ENCODE peak calls at places on chromosomes 2 and 18, in four cellular contexts. Q is cardiac fibroblast, J is dermis microvascular lymphatic vessel endothelial cell, S is HFFc6. D is an unnamed sample.

GRCh38 chr2:96326564-96326963 is 1.4 kb downstream of the ITPRIPL1 start:
- DNase-seq in S (no peak), Q (no peak), J (no peak), D (no peak)

GRCh38 chr18:1663879-1664705 is 759.4 kb downstream of the ADCYAP1 start:
- DNase-seq in S (no peak), J (no peak), Q (peak; percentile 27), D (no peak)

GRCh38 chr18:26082475-26082874 is 7.9 kb downstream of the SS18 start:
- DNase-seq in Q (peak; percentile 69), S (peak; percentile 41), J (no peak), D (peak; percentile 65)

GRCh38 chr2:206004004-206004693 is 81.8 kb downstream of the INO80D start:
- DNase-seq in J (no peak), Q (peak; percentile 35), S (peak; percentile 12), D (no peak)

GRCh38 chr2:26905341-26906198 is 57.6 kb downstream of the DPYSL5 start:
- DNase-seq in Q (no peak), S (no peak), J (no peak), D (no peak)

GRCh38 chr18:1760901-1761300 is 810.4 kb downstream of the METTL4 start:
- DNase-seq in S (no peak), J (no peak), Q (no peak), D (peak; percentile 15)

GRCh38 chr18:77135339-77136075 is 2.9 kb upstream of the MBP start:
- DNase-seq in J (no peak), S (no peak), Q (no peak), D (no peak)

GRCh38 chr2:230068658-230069080 is at the start of gene SLC16A14:
- DNase-seq in S (no peak), J (no peak), Q (peak; percentile 62), D (peak; percentile 66)

GRCh38 chr2:160687629-160688028 is 194.0 kb upstream of the RBMS1 start:
- DNase-seq in S (no peak), Q (no peak), J (no peak), D (no peak)

GRCh38 chr2:202689898-202690297 is 55.1 kb downstream of the FAM117B start:
- DNase-seq in Q (no peak), S (no peak), J (no peak), D (no peak)

GRCh38 chr2:202337133-202337532 is 39.0 kb upstream of the BMPR2 start:
- DNase-seq in Q (peak; percentile 23), J (no peak), S (no peak), D (no peak)

GRCh38 chr2:128622916-128623620 is 304.4 kb upstream of the HS6ST1 start:
- DNase-seq in S (no peak), J (no peak), Q (peak; percentile 3), D (no peak)

GRCh38 chr2:129193961-129194360 is 785.5 kb upstream of the RAB6C start:
- DNase-seq in S (no peak), J (no peak), Q (no peak), D (no peak)

GRCh38 chr2:125745514-125745913 is 910.4 kb upstream of the GYPC start:
- DNase-seq in J (no peak), Q (peak; percentile 6), S (peak; percentile 0), D (peak; percentile 3)

GRCh38 chr2:183996825-183997823 is 601.2 kb upstream of the ZNF804A start:
- DNase-seq in S (no peak), J (no peak), Q (no peak), D (no peak)

D was measured in fibroblast of lung.